ENCODE peak calls at places on chromosomes 7 and 10, in seven cellular contexts. One of them, this sample, is unnamed.

GRCh38 chr10:104622598-104623209 is 18.4 kb upstream of the SORCS3 start:
- DNase-seq in activated B cell treated with CpG ODN at 0.5 μM for 24 hours: no peak
- DNase-seq in cardiac muscle cell: no peak
- DNase-seq in SK-N-SH: peak; percentile 62
- DNase-seq in lower lobe of right lung: no peak
- DNase-seq in endothelial cell: peak; percentile 58
- DNase-seq in fibroblast of mammary gland: peak; percentile 8
- DNase-seq in this sample: no peak

GRCh38 chr7:134328900-134329299 is 12.2 kb upstream of the SLC35B4 start:
- DNase-seq in activated B cell treated with CpG ODN at 0.5 μM for 24 hours: no peak
- DNase-seq in cardiac muscle cell: no peak
- DNase-seq in SK-N-SH: no peak
- DNase-seq in lower lobe of right lung: no peak
- DNase-seq in endothelial cell: no peak
- DNase-seq in fibroblast of mammary gland: no peak
- DNase-seq in this sample: no peak

GRCh38 chr7:139669106-139670061 is 108.4 kb downstream of the HIPK2 start:
- DNase-seq in activated B cell treated with CpG ODN at 0.5 μM for 24 hours: no peak
- DNase-seq in cardiac muscle cell: no peak
- DNase-seq in SK-N-SH: peak; percentile 73
- DNase-seq in lower lobe of right lung: no peak
- DNase-seq in endothelial cell: no peak
- DNase-seq in fibroblast of mammary gland: no peak
- DNase-seq in this sample: no peak

GRCh38 chr7:2621061-2621828 is 10.5 kb upstream of the TTYH3 start:
- DNase-seq in activated B cell treated with CpG ODN at 0.5 μM for 24 hours: no peak
- DNase-seq in cardiac muscle cell: peak; percentile 88
- DNase-seq in SK-N-SH: no peak
- DNase-seq in lower lobe of right lung: peak; percentile 63
- DNase-seq in endothelial cell: peak; percentile 56
- DNase-seq in fibroblast of mammary gland: peak; percentile 46
- DNase-seq in this sample: peak; percentile 67

GRCh38 chr7:96786261-96786997 is 76.8 kb upstream of the SEM1 start:
- DNase-seq in activated B cell treated with CpG ODN at 0.5 μM for 24 hours: no peak
- DNase-seq in cardiac muscle cell: no peak
- DNase-seq in SK-N-SH: peak; percentile 16
- DNase-seq in lower lobe of right lung: no peak
- DNase-seq in endothelial cell: no peak
- DNase-seq in fibroblast of mammary gland: no peak
- DNase-seq in this sample: peak; percentile 26

GRCh38 chr10:48550071-48550691 is 54.7 kb downstream of the ARHGAP22 start:
- DNase-seq in activated B cell treated with CpG ODN at 0.5 μM for 24 hours: no peak
- DNase-seq in cardiac muscle cell: no peak
- DNase-seq in SK-N-SH: no peak
- DNase-seq in lower lobe of right lung: no peak
- DNase-seq in endothelial cell: no peak
- DNase-seq in fibroblast of mammary gland: no peak
- DNase-seq in this sample: no peak

GRCh38 chr10:17010363-17011145 is 119.1 kb downstream of the CUBN start:
- DNase-seq in activated B cell treated with CpG ODN at 0.5 μM for 24 hours: no peak
- DNase-seq in cardiac muscle cell: no peak
- DNase-seq in SK-N-SH: no peak
- DNase-seq in lower lobe of right lung: no peak
- DNase-seq in endothelial cell: no peak
- DNase-seq in fibroblast of mammary gland: no peak
- DNase-seq in this sample: no peak

GRCh38 chr7:2204446-2204845 is 28.3 kb downstream of the MAD1L1 start:
- DNase-seq in activated B cell treated with CpG ODN at 0.5 μM for 24 hours: no peak
- DNase-seq in cardiac muscle cell: no peak
- DNase-seq in SK-N-SH: peak; percentile 5
- DNase-seq in lower lobe of right lung: no peak
- DNase-seq in endothelial cell: no peak
- DNase-seq in fibroblast of mammary gland: no peak
- DNase-seq in this sample: no peak

GRCh38 chr7:33639552-33640197 is 265.7 kb upstream of the BMPER start:
- DNase-seq in activated B cell treated with CpG ODN at 0.5 μM for 24 hours: no peak
- DNase-seq in cardiac muscle cell: peak; percentile 77
- DNase-seq in SK-N-SH: no peak
- DNase-seq in lower lobe of right lung: no peak
- DNase-seq in endothelial cell: no peak
- DNase-seq in fibroblast of mammary gland: peak; percentile 82
- DNase-seq in this sample: no peak

GRCh38 chr10:5656737-5657579 is 9.4 kb downstream of the ASB13 start:
- DNase-seq in activated B cell treated with CpG ODN at 0.5 μM for 24 hours: no peak
- DNase-seq in cardiac muscle cell: no peak
- DNase-seq in SK-N-SH: no peak
- DNase-seq in lower lobe of right lung: no peak
- DNase-seq in endothelial cell: no peak
- DNase-seq in fibroblast of mammary gland: no peak
- DNase-seq in this sample: no peak

GRCh38 chr10:100008708-100009282 is 952 bp downstream of the DNMBP start:
- DNase-seq in activated B cell treated with CpG ODN at 0.5 μM for 24 hours: no peak
- DNase-seq in cardiac muscle cell: no peak
- DNase-seq in SK-N-SH: no peak
- DNase-seq in lower lobe of right lung: no peak
- DNase-seq in endothelial cell: no peak
- DNase-seq in fibroblast of mammary gland: peak; percentile 50
- DNase-seq in this sample: no peak

GRCh38 chr10:218753-219152 is 83.5 kb downstream of the ZMYND11 start:
- DNase-seq in activated B cell treated with CpG ODN at 0.5 μM for 24 hours: no peak
- DNase-seq in cardiac muscle cell: no peak
- DNase-seq in SK-N-SH: no peak
- DNase-seq in lower lobe of right lung: no peak
- DNase-seq in endothelial cell: no peak
- DNase-seq in fibroblast of mammary gland: peak; percentile 34
- DNase-seq in this sample: no peak

GRCh38 chr10:101896466-101896865 is 52.9 kb upstream of the KCNIP2 start:
- DNase-seq in activated B cell treated with CpG ODN at 0.5 μM for 24 hours: no peak
- DNase-seq in cardiac muscle cell: no peak
- DNase-seq in SK-N-SH: no peak
- DNase-seq in lower lobe of right lung: no peak
- DNase-seq in endothelial cell: no peak
- DNase-seq in fibroblast of mammary gland: peak; percentile 34
- DNase-seq in this sample: no peak

DNA sequence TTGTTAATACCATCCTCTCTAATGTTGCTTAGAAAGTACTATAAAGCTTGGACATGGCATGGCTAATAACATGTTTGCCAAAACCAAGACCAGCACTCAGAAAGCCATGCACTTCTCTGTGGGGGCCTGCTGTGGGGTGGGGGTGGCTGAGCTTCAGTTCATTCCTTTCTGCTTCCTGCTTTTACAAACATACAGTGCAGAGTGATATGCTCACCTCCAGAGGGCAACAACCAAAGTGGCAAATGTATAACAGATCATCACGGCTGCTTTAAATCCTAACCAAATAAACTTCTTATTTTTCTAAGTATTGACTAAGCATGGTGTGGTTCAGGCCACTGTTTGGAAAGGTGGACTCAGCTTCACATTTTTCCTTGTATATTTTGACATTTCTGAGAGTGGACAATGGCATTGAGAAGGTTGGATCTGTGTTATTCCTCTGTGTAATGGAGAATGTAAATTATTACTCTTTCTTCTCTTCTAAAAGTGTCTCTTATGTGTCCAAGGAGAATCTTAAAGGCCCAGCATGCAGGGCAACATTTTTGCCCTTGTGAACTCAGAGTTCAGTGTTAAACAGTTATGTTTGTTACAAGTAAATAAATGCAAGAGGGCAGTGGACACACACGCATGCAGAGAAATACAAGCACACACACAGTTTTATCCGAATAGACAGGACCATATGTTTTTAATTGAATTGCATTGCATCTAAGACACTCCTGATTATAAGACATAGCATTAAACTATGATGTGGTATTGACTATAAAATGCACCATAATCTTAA is 186.1 kb downstream of the HERPUD2 start:
- DNase-seq in activated B cell treated with CpG ODN at 0.5 μM for 24 hours: no peak
- DNase-seq in cardiac muscle cell: no peak
- DNase-seq in SK-N-SH: no peak
- DNase-seq in lower lobe of right lung: no peak
- DNase-seq in endothelial cell: no peak
- DNase-seq in fibroblast of mammary gland: no peak
- DNase-seq in this sample: no peak
- TF ChIP-seq CTCF in activated B cell treated with CpG ODN at 0.5 μM for 24 hours: no peak
- TF ChIP-seq CTCF in cardiac muscle cell: no peak
- TF ChIP-seq CTCF in SK-N-SH: peak; percentile 37
- TF ChIP-seq CTCF in lower lobe of right lung: no peak
- TF ChIP-seq CTCF in endothelial cell: no peak
- TF ChIP-seq CTCF in fibroblast of mammary gland: no peak
- TF ChIP-seq CTCF in this sample: no peak

DNA sequence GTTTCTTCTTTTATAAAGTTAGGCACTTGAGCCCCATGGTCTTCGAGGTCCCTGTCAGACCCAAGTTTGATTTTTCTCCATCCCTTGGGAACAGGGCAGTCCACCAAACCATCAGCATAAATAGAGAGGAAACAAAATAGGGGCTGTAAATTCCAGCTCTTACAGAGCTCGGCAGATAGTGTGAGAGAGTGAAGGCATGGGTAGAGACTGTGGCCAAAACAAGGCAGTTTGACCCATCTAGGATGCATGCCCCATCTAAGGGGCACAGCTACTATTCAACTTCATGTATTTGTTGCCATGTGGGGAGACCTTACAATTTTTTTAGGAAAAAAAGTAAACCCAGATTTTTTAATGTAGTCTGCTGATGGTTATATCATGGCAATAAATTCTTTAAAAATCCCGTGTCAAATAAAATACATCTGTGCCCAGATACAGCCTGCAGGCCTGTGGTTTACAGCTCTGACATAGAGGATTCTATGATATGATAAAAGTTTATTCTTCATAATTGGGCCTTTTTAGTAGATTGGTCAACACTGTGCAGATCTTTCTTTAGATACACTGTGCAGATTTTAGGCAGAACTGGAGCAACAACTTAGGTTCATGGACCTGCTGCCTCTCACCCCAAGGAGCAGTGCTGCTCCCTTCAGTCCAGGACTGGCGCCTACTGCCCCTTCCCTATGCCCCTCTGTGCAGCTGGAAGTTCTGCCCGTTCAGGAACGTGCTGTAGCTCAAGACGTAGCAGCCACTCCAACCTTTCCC is 5.3 kb downstream of the PPP1R3C start:
- DNase-seq in activated B cell treated with CpG ODN at 0.5 μM for 24 hours: no peak
- DNase-seq in cardiac muscle cell: no peak
- DNase-seq in SK-N-SH: no peak
- DNase-seq in lower lobe of right lung: no peak
- DNase-seq in endothelial cell: no peak
- DNase-seq in fibroblast of mammary gland: no peak
- DNase-seq in this sample: no peak
- TF ChIP-seq CTCF in activated B cell treated with CpG ODN at 0.5 μM for 24 hours: no peak
- TF ChIP-seq CTCF in cardiac muscle cell: no peak
- TF ChIP-seq CTCF in SK-N-SH: no peak
- TF ChIP-seq CTCF in lower lobe of right lung: no peak
- TF ChIP-seq CTCF in endothelial cell: no peak
- TF ChIP-seq CTCF in fibroblast of mammary gland: no peak
- TF ChIP-seq CTCF in this sample: no peak

GRCh38 chr7:42702647-42703046 is 209.2 kb downstream of the C7orf25 start:
- DNase-seq in activated B cell treated with CpG ODN at 0.5 μM for 24 hours: no peak
- DNase-seq in cardiac muscle cell: no peak
- DNase-seq in SK-N-SH: no peak
- DNase-seq in lower lobe of right lung: no peak
- DNase-seq in endothelial cell: no peak
- DNase-seq in fibroblast of mammary gland: no peak
- DNase-seq in this sample: no peak

GRCh38 chr7:42694894-42695553 is 216.8 kb downstream of the C7orf25 start:
- DNase-seq in activated B cell treated with CpG ODN at 0.5 μM for 24 hours: no peak
- DNase-seq in cardiac muscle cell: peak; percentile 47
- DNase-seq in SK-N-SH: no peak
- DNase-seq in lower lobe of right lung: no peak
- DNase-seq in endothelial cell: no peak
- DNase-seq in fibroblast of mammary gland: peak; percentile 32
- DNase-seq in this sample: no peak

GRCh38 chr7:42699415-42700178 is 212.3 kb downstream of the C7orf25 start:
- DNase-seq in activated B cell treated with CpG ODN at 0.5 μM for 24 hours: no peak
- DNase-seq in cardiac muscle cell: peak; percentile 3
- DNase-seq in SK-N-SH: no peak
- DNase-seq in lower lobe of right lung: no peak
- DNase-seq in endothelial cell: no peak
- DNase-seq in fibroblast of mammary gland: no peak
- DNase-seq in this sample: no peak

GRCh38 chr7:42704710-42705109 is 207.2 kb downstream of the C7orf25 start:
- DNase-seq in activated B cell treated with CpG ODN at 0.5 μM for 24 hours: no peak
- DNase-seq in cardiac muscle cell: no peak
- DNase-seq in SK-N-SH: no peak
- DNase-seq in lower lobe of right lung: no peak
- DNase-seq in endothelial cell: no peak
- DNase-seq in fibroblast of mammary gland: no peak
- DNase-seq in this sample: no peak

DNA sequence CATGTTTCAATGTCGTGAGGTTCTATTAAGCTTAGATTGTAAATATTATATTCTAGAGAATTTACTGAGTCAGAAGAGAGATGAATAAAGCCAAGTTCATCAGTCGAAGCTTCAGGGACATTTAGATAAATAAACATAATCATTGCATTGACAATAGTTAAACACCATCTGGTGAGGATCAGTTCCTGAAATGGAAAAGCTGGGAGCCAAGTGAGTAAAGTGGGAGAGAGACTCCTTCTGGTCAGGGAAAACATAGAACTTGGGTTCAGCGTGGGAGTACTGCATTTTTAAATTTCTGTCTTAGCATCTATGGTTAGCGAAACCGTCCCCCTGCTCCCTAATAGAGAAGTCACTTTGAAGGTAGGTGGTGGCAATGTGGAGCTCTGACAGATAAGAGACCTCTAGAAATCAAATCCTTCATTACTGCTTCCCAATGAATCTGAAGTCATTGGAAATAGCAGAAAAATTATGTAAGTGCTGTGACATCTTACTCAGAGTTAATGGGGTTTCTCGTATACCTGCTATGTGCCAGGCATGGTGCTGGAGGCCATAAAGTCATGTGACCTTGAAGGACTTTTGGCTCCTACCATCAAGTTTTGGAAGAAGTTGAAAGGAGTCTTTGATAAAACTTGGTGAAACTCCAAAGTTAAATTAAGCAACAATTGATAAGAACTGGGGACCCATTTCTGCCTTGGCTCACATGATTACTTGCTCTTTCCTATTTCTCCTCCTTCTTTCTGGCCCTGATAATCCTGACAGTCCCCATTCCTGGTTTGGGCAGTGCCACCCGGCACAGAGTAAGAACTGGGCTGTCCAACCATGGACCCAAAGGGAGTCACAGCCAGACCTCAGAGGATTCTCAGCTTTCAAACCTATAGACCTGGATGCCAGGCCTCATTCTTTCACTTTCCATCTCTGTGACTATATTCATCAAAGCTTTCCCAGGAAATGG is 211.2 kb downstream of the C7orf25 start:
- DNase-seq in activated B cell treated with CpG ODN at 0.5 μM for 24 hours: no peak
- DNase-seq in cardiac muscle cell: peak; percentile 42
- DNase-seq in SK-N-SH: no peak
- DNase-seq in lower lobe of right lung: no peak
- DNase-seq in endothelial cell: no peak
- DNase-seq in fibroblast of mammary gland: peak; percentile 45
- DNase-seq in this sample: no peak
- TF ChIP-seq CTCF in activated B cell treated with CpG ODN at 0.5 μM for 24 hours: no peak
- TF ChIP-seq CTCF in cardiac muscle cell: peak; percentile 35
- TF ChIP-seq CTCF in SK-N-SH: no peak
- TF ChIP-seq CTCF in lower lobe of right lung: no peak
- TF ChIP-seq CTCF in endothelial cell: no peak
- TF ChIP-seq CTCF in fibroblast of mammary gland: peak; percentile 32
- TF ChIP-seq CTCF in this sample: no peak

DNA sequence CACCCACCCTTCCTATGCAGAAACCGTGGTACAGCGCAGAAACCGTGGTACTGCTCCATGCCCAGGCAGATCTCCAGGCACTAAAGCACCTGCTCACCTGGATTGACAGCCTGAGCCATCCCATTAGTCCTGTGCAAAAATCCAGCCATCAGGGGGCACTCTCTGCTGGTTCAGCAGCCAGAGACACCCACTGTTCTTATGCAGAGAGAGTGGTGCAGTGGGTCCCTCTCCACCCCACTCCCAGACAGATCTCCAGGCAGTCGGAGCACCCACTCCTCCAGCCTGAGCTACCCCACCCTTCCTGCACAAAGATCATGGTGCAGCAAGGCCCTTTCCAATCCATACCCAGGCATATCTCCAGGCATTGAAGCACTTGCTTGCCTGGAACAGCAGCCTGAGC is 219.8 kb downstream of the CTNNA3 start:
- DNase-seq in activated B cell treated with CpG ODN at 0.5 μM for 24 hours: no peak
- DNase-seq in cardiac muscle cell: no peak
- DNase-seq in SK-N-SH: no peak
- DNase-seq in lower lobe of right lung: no peak
- DNase-seq in endothelial cell: no peak
- DNase-seq in fibroblast of mammary gland: no peak
- DNase-seq in this sample: no peak
- TF ChIP-seq CTCF in activated B cell treated with CpG ODN at 0.5 μM for 24 hours: no peak
- TF ChIP-seq CTCF in cardiac muscle cell: no peak
- TF ChIP-seq CTCF in SK-N-SH: no peak
- TF ChIP-seq CTCF in lower lobe of right lung: no peak
- TF ChIP-seq CTCF in endothelial cell: no peak
- TF ChIP-seq CTCF in fibroblast of mammary gland: no peak
- TF ChIP-seq CTCF in this sample: no peak

This sample was measured in mesothelial cell of epicardium.